ENCODE peak calls at places on chromosome 14, in eight cellular contexts. U, R, M, Q, X, C, A and I are unnamed samples.

GRCh38 chr14:50874842-50875241 is 3.0 kb downstream of the ABHD12B start:
- ATAC-seq in U (no peak), Q (peak; percentile 75), A (peak; percentile 48), C (peak; percentile 33), X (no peak), R (no peak), M (no peak), I (no peak)

GRCh38 chr14:90405755-90406154 is 8.9 kb downstream of the CALM1 start:
- ATAC-seq in M (peak; percentile 7), X (no peak), C (no peak), A (no peak), Q (no peak), U (no peak), R (no peak), I (no peak)

GRCh38 chr14:63647696-63648410 is 6.2 kb upstream of the WDR89 start:
- ATAC-seq in X (no peak), Q (no peak), M (no peak), R (no peak), A (no peak), C (peak; percentile 57), U (no peak), I (no peak)

GRCh38 chr14:99363616-99364290 is 91.8 kb upstream of the BCL11B start:
- ATAC-seq in X (no peak), C (no peak), M (no peak), Q (peak; percentile 54), A (no peak), U (no peak), R (no peak), I (no peak)

GRCh38 chr14:91254456-91254855 is 10.0 kb upstream of the GPR68 start:
- ATAC-seq in A (peak; percentile 40), C (no peak), X (no peak), M (peak; percentile 41), R (no peak), Q (no peak), U (peak; percentile 23), I (no peak)

GRCh38 chr14:104192146-104192882 is 53.9 kb downstream of the KIF26A start:
- ATAC-seq in R (no peak), C (no peak), U (no peak), Q (no peak), A (no peak), M (no peak), X (no peak), I (no peak)

GRCh38 chr14:71478542-71478941 is 453.7 kb upstream of the RGS6 start:
- ATAC-seq in Q (no peak), U (peak; percentile 88), X (no peak), M (no peak), A (peak; percentile 23), C (peak; percentile 75), R (peak; percentile 52), I (no peak)

GRCh38 chr14:101821528-101821927 is 60.0 kb downstream of the PPP2R5C start:
- ATAC-seq in M (peak; percentile 35), A (peak; percentile 16), R (no peak), Q (no peak), C (no peak), U (no peak), X (no peak), I (no peak)

GRCh38 chr14:85531594-85532391 is 1.8 kb downstream of the FLRT2 start:
- ATAC-seq in Q (peak; percentile 17), C (no peak), M (no peak), U (no peak), R (peak; percentile 40), X (peak; percentile 33), A (peak; percentile 36), I (no peak)

GRCh38 chr14:94889520-94890312 is 119.8 kb upstream of the GSC start:
- ATAC-seq in C (no peak), A (no peak), Q (no peak), R (no peak), X (no peak), U (no peak), M (no peak), I (no peak)

GRCh38 chr14:71165650-71166049 is 258.4 kb downstream of the PCNX1 start:
- ATAC-seq in C (no peak), M (no peak), R (no peak), X (no peak), A (peak; percentile 54), Q (no peak), U (no peak), I (no peak)

GRCh38 chr14:100944052-100944451 is 40.5 kb upstream of the RTL1 start:
- ATAC-seq in R (no peak), X (no peak), U (no peak), Q (no peak), A (no peak), M (no peak), C (no peak), I (no peak)

GRCh38 chr14:76768201-76768656 is 7.0 kb downstream of the VASH1 start:
- ATAC-seq in M (peak; percentile 96), C (peak; percentile 98), Q (no peak), R (peak; percentile 83), U (peak; percentile 99), A (peak; percentile 77), X (peak; percentile 86), I (peak; percentile 99)

GRCh38 chr14:102264355-102264754 is 40.6 kb downstream of the MOK start:
- ATAC-seq in A (no peak), M (no peak), Q (no peak), X (peak; percentile 46), U (no peak), C (no peak), R (no peak), I (no peak)

GRCh38 chr14:74860899-74861733 is 14.8 kb downstream of the PROX2 start:
- ATAC-seq in C (peak; percentile 89), X (peak; percentile 82), U (peak; percentile 95), R (peak; percentile 89), Q (peak; percentile 89), A (peak; percentile 95), M (peak; percentile 84), I (peak; percentile 78)

GRCh38 chr14:72582582-72582981 is 311.3 kb downstream of the DPF3 start:
- ATAC-seq in R (no peak), U (peak; percentile 24), M (no peak), X (no peak), C (no peak), Q (no peak), A (no peak), I (peak; percentile 92)

GRCh38 chr14:42095155-42095554 is 488.5 kb downstream of the LRFN5 start:
- ATAC-seq in R (no peak), A (no peak), M (no peak), X (no peak), C (no peak), Q (no peak), U (no peak), I (no peak)

GRCh38 chr14:93538411-93538810 is 107.7 kb downstream of the UNC79 start:
- ATAC-seq in A (no peak), Q (no peak), C (no peak), U (no peak), M (no peak), R (no peak), X (no peak), I (no peak)

GRCh38 chr14:55572578-55572977 is 7.4 kb upstream of the KTN1 start:
- ATAC-seq in U (no peak), R (no peak), A (no peak), C (no peak), M (no peak), X (peak; percentile 81), Q (peak; percentile 87), I (no peak)

GRCh38 chr14:58941666-58942065 is 246.8 kb upstream of the DAAM1 start:
- ATAC-seq in C (no peak), M (no peak), U (no peak), R (no peak), A (no peak), X (no peak), Q (no peak), I (no peak)

GRCh38 chr14:69673099-69673498 is 61.7 kb downstream of the SUSD6 start:
- ATAC-seq in Q (peak; percentile 39), C (peak; percentile 62), U (no peak), R (no peak), M (no peak), A (peak; percentile 31), X (no peak), I (no peak)

GRCh38 chr14:32083315-32083624 is 6.2 kb downstream of the ARHGAP5 start:
- ATAC-seq in M (no peak), C (no peak), Q (peak; percentile 71), X (peak; percentile 45), A (no peak), U (no peak), R (no peak), I (no peak)